ENCODE peak calls at places on chromosomes 5 and 9, in five cellular contexts. L is activated CD4-positive, CD25-positive, alpha-beta regulatory T cell; E is iris pigment epithelial cell; V is cardiac muscle cell; N is HEK293T. H is an unnamed sample.

GRCh38 chr5:163408311-163408923 is 29.0 kb upstream of the CCNG1 start:
- DNase-seq in N (peak; percentile 53), E (peak; percentile 56), V (peak; percentile 57), L (peak; percentile 28), H (peak; percentile 55)

GRCh38 chr5:112210430-112211005 is 208.6 kb downstream of the EPB41L4A start:
- DNase-seq in N (peak; percentile 40), E (peak; percentile 38), V (peak; percentile 60), L (no peak), H (peak; percentile 12)

GRCh38 chr9:109194157-109194556 is 27.1 kb upstream of the FRRS1L start:
- DNase-seq in V (no peak), L (no peak), N (no peak), E (peak; percentile 49), H (peak; percentile 69)

GRCh38 chr5:60092671-60093422 is 199.3 kb upstream of the PDE4D start:
- DNase-seq in N (no peak), V (no peak), L (no peak), E (peak; percentile 87), H (peak; percentile 95)

GRCh38 chr5:127029513-127030258 is 672 bp downstream of the MARCHF3 start:
- DNase-seq in E (peak; percentile 65), N (peak; percentile 66), V (peak; percentile 60), L (peak; percentile 15), H (peak; percentile 78)

GRCh38 chr5:74408150-74409043 is 232.1 kb downstream of the ENC1 start:
- DNase-seq in N (no peak), E (no peak), V (no peak), L (no peak), H (no peak)

GRCh38 chr5:154465169-154465568 is 12.9 kb downstream of the HAND1 start:
- DNase-seq in V (no peak), N (no peak), E (peak; percentile 88), L (no peak), H (peak; percentile 58)

GRCh38 chr9:124456341-124457078 is 6.3 kb downstream of the ADGRD2 start:
- DNase-seq in L (no peak), V (no peak), N (no peak), E (no peak), H (no peak)

GRCh38 chr9:132372177-132373095 is 17.6 kb upstream of the SETX start:
- DNase-seq in N (no peak), V (no peak), E (peak; percentile 55), L (no peak), H (peak; percentile 45)

GRCh38 chr9:4987996-4988421 is 2.9 kb downstream of the JAK2 start:
- DNase-seq in V (peak; percentile 86), L (no peak), N (peak; percentile 47), E (peak; percentile 68), H (peak; percentile 72)

GRCh38 chr5:103109277-103109676 is 10.7 kb downstream of the GIN1 start:
- DNase-seq in N (no peak), L (no peak), E (no peak), V (no peak), H (no peak)

GRCh38 chr9:2120926-2121689 is 106.0 kb downstream of the SMARCA2 start:
- DNase-seq in N (no peak), V (no peak), E (peak; percentile 69), L (no peak), H (peak; percentile 54)

GRCh38 chr5:88602584-88602983 is 280.4 kb downstream of the MEF2C start:
- DNase-seq in V (no peak), L (no peak), N (no peak), E (no peak), H (peak; percentile 4)

GRCh38 chr5:100551183-100551582 is 16.0 kb downstream of the FAM174A start:
- DNase-seq in V (no peak), N (no peak), E (no peak), L (no peak), H (no peak)

GRCh38 chr5:107090471-107090870 is 580.3 kb downstream of the EFNA5 start:
- DNase-seq in N (no peak), L (no peak), V (no peak), E (peak; percentile 9), H (no peak)

GRCh38 chr9:120443489-120443888 is 136.5 kb downstream of the CDK5RAP2 start:
- DNase-seq in V (no peak), N (no peak), E (peak; percentile 96), L (no peak), H (peak; percentile 65)

GRCh38 chr5:370311-370958 is 48.9 kb downstream of the AHRR start:
- DNase-seq in L (no peak), N (no peak), V (no peak), E (no peak), H (no peak)

GRCh38 chr5:73994963-73995362 is 369.0 kb downstream of the ARHGEF28 start:
- DNase-seq in E (no peak), L (no peak), V (no peak), N (no peak), H (peak; percentile 54)

GRCh38 chr9:34592895-34593601 is 3.5 kb upstream of the CNTFR start:
- DNase-seq in V (no peak), L (no peak), E (no peak), N (no peak), H (no peak)

GRCh38 chr9:71879644-71880174 is 31.3 kb downstream of the ABHD17B start:
- DNase-seq in N (no peak), E (no peak), V (no peak), L (no peak), H (no peak)

GRCh38 chr5:87588316-87588715 is 175.6 kb upstream of the CCNH start:
- DNase-seq in E (no peak), L (no peak), V (no peak), N (no peak), H (no peak)

GRCh38 chr9:136060671-136061371 is 34.3 kb downstream of the NACC2 start:
- DNase-seq in L (no peak), E (no peak), V (no peak), N (no peak), H (no peak)

GRCh38 chr5:157180374-157181264 is at the start of gene ITK:
- DNase-seq in L (no peak), V (no peak), N (no peak), E (no peak), H (no peak)